ENCODE peak calls at places on chromosomes 4 and X, in six cellular contexts. F is stimulated activated CD4-positive, alpha-beta T cell treated with anti-CD3 and anti-CD28 coated beads, Interleukin-1b, Interleukin-23, amount 100 ng/mL, for 24 hours; R is NCI-H446 treated with DMSO at 0.1 percent for 48 hours; A is HTR-8/SVneo; O is ovary; W is CD8-positive, alpha-beta T cell. Q is an unnamed sample.
A peak's percentile ranks its signal among the peaks of the same experiment; 100 is the strongest.

GRCh38 chr4:60296381-60296780 is 903.7 kb upstream of the ADGRL3 start:
- DNase-seq in O (no peak), A (no peak), W (no peak), F (no peak), R (no peak), Q (no peak)

GRCh38 chrX:8971116-8971515 is 62.8 kb downstream of the FAM9B start:
- DNase-seq in F (no peak), O (no peak), R (no peak), W (no peak), A (peak; percentile 7), Q (no peak)

GRCh38 chrX:30576881-30577280 is 685 bp downstream of the TASL start:
- DNase-seq in R (no peak), O (no peak), F (no peak), W (no peak), A (no peak), Q (no peak)

GRCh38 chr4:100017627-100018310 is 67.7 kb upstream of the H2AZ1 start:
- DNase-seq in R (no peak), O (no peak), A (no peak), F (no peak), W (no peak), Q (no peak)

GRCh38 chr4:88531549-88531948 is 8.0 kb upstream of the PYURF start:
- DNase-seq in F (no peak), R (no peak), O (no peak), W (no peak), A (no peak), Q (no peak)

GRCh38 chrX:119755981-119756533 is 2.3 kb upstream of the SOWAHD start:
- DNase-seq in W (peak; percentile 19), O (no peak), A (no peak), R (no peak), F (no peak), Q (no peak)

GRCh38 chrX:1322393-1322792 is 14.2 kb upstream of the IL3RA start:
- DNase-seq in A (no peak), O (no peak), R (no peak), W (no peak), F (no peak), Q (no peak)

GRCh38 chrX:41442824-41443560 is 4.2 kb upstream of the NYX start:
- DNase-seq in O (peak; percentile 31), R (no peak), F (no peak), A (no peak), W (no peak), Q (no peak)

GRCh38 chrX:132369650-132370049 is 119.2 kb downstream of the MBNL3 start:
- DNase-seq in A (no peak), F (no peak), R (no peak), W (no peak), O (no peak), Q (no peak)

GRCh38 chr4:119106036-119107000 is 29.3 kb upstream of the MYOZ2 start:
- DNase-seq in R (no peak), F (no peak), W (no peak), A (no peak), O (no peak), Q (no peak)

GRCh38 chrX:108018659-108019381 is 26.0 kb upstream of the VSIG1 start:
- DNase-seq in F (no peak), W (peak; percentile 27), R (no peak), O (no peak), A (no peak), Q (no peak)

GRCh38 chrX:27740933-27741332 is 66.9 kb upstream of the MAGEB10 start:
- DNase-seq in A (no peak), R (no peak), W (no peak), F (no peak), O (no peak), Q (no peak)

GRCh38 chr4:182507808-182508207 is 264.6 kb downstream of the TENM3 start:
- DNase-seq in W (no peak), O (no peak), A (no peak), R (no peak), F (no peak), Q (no peak)

GRCh38 chr4:25870081-25870480 is 7.3 kb upstream of the SEL1L3 start:
- DNase-seq in A (no peak), R (no peak), O (no peak), F (no peak), W (no peak), Q (no peak)

GRCh38 chr4:25439913-25440477 is 62.9 kb downstream of the ANAPC4 start:
- DNase-seq in F (peak; percentile 28), A (peak; percentile 67), O (peak; percentile 44), W (peak; percentile 21), R (peak; percentile 16), Q (peak; percentile 55)

GRCh38 chr4:151356510-151356909 is 31.1 kb upstream of the SH3D19 start:
- DNase-seq in A (peak; percentile 22), R (no peak), O (no peak), F (no peak), W (no peak), Q (no peak)

GRCh38 chr4:68326146-68326545 is 23.7 kb downstream of the YTHDC1 start:
- DNase-seq in O (no peak), R (no peak), W (no peak), A (no peak), F (no peak), Q (no peak)

GRCh38 chrX:16120431-16120830 is 2.9 kb upstream of the GRPR start:
- DNase-seq in R (no peak), W (no peak), O (no peak), A (no peak), F (no peak), Q (no peak)

GRCh38 chr4:88033309-88033708 is 25.9 kb downstream of the PKD2 start:
- DNase-seq in R (no peak), W (no peak), A (no peak), F (no peak), O (no peak), Q (peak; percentile 11)

Q was measured in iPS DF 6.9.